ENCODE peak calls at places on chromosomes 7 and 10, in eight cellular contexts. B is activated CD4-positive, alpha-beta T cell treated with anti-CD3 and anti-CD28 coated beads for 36 hours; H is ELR; Y is SK-MEL-5; M is frontal cortex; T is Right ventricle myocardium inferior; E is stomach; K is NCI-H187 treated with DMSO at 0.1 percent for 48 hours. G is an unnamed sample.

GRCh38 chr7:20035279-20035875 is 181.8 kb downstream of the MACC1 start:
- DNase-seq in K (no peak), H (no peak), T (no peak), B (no peak), Y (no peak), E (no peak), M (no peak), G (no peak)

GRCh38 chr10:72659694-72660093 is 32.2 kb upstream of the MCU start:
- DNase-seq in E (no peak), K (no peak), H (peak; percentile 52), T (no peak), B (no peak), M (no peak), Y (no peak), G (no peak)

GRCh38 chr10:33688506-33688905 is 354.0 kb upstream of the NRP1 start:
- DNase-seq in M (no peak), E (no peak), H (no peak), K (no peak), T (no peak), Y (no peak), B (no peak), G (no peak)

GRCh38 chr7:30988346-30989005 is 24.7 kb downstream of the GHRHR start:
- DNase-seq in B (no peak), K (no peak), T (peak; percentile 76), M (peak; percentile 65), H (no peak), E (peak; percentile 30), Y (no peak), G (no peak)

GRCh38 chr7:11009631-11010030 is 36.0 kb downstream of the PHF14 start:
- DNase-seq in K (no peak), E (no peak), M (no peak), B (no peak), H (no peak), Y (no peak), T (no peak), G (no peak)

GRCh38 chr10:74822101-74822500 is 4.3 kb upstream of the KAT6B start:
- DNase-seq in T (no peak), K (no peak), E (peak; percentile 49), H (no peak), Y (no peak), M (no peak), B (no peak), G (no peak)

GRCh38 chr7:1720325-1720724 is 50.2 kb downstream of the ELFN1 start:
- DNase-seq in Y (no peak), B (no peak), K (no peak), H (no peak), M (no peak), E (no peak), T (no peak), G (no peak)

GRCh38 chr7:41033526-41033925 is 669.4 kb downstream of the INHBA start:
- DNase-seq in E (no peak), K (no peak), B (no peak), Y (no peak), H (peak; percentile 70), T (no peak), M (no peak), G (no peak)

GRCh38 chr10:21230219-21230618 is 295.3 kb downstream of the SKIDA1 start:
- DNase-seq in Y (no peak), K (no peak), H (no peak), T (no peak), M (no peak), B (no peak), E (no peak), G (no peak)

GRCh38 chr7:91348686-91349085 is 84.5 kb downstream of the FZD1 start:
- DNase-seq in T (no peak), Y (no peak), M (no peak), E (no peak), K (no peak), B (no peak), H (peak; percentile 8), G (peak; percentile 15)

GRCh38 chr7:40211291-40212003 is 76.6 kb downstream of the SUGCT start:
- DNase-seq in K (no peak), H (no peak), E (no peak), T (no peak), Y (no peak), M (no peak), B (no peak), G (no peak)

GRCh38 chr10:69710008-69710905 is 80.2 kb downstream of the FAM241B start:
- DNase-seq in Y (no peak), H (no peak), M (no peak), E (no peak), T (no peak), B (no peak), K (no peak), G (no peak)

GRCh38 chr10:86500846-86501245 is 20.7 kb downstream of the WAPL start:
- DNase-seq in E (no peak), T (no peak), K (no peak), B (no peak), M (no peak), H (peak; percentile 55), Y (no peak), G (no peak)

GRCh38 chr10:49037187-49037586 is 78.1 kb downstream of the VSTM4 start:
- DNase-seq in M (no peak), K (no peak), B (no peak), T (no peak), Y (no peak), E (no peak), H (peak; percentile 47), G (peak; percentile 17)

GRCh38 chr10:114337510-114338462 is 66.5 kb downstream of the AFAP1L2 start:
- DNase-seq in B (peak; percentile 34), Y (no peak), H (no peak), M (no peak), E (no peak), K (no peak), T (no peak), G (no peak)

GRCh38 chr7:97818066-97818663 is 54.0 kb downstream of the ASNS start:
- DNase-seq in T (no peak), K (no peak), H (no peak), M (no peak), E (no peak), B (no peak), Y (no peak), G (no peak)

GRCh38 chr7:26066736-26067135 is 85.3 kb upstream of the NFE2L3 start:
- DNase-seq in Y (no peak), M (no peak), T (no peak), K (no peak), E (no peak), B (no peak), H (no peak), G (no peak)

GRCh38 chr7:101501351-101501750 is 127.7 kb downstream of the MYL10 start:
- DNase-seq in E (no peak), M (no peak), T (no peak), K (no peak), H (no peak), Y (no peak), B (no peak), G (no peak)

GRCh38 chr7:70489808-70490207 is 642.1 kb upstream of the GALNT17 start:
- DNase-seq in B (no peak), Y (no peak), K (no peak), M (no peak), T (no peak), H (no peak), E (no peak), G (no peak)

GRCh38 chr10:101069441-101069840 is 7.7 kb downstream of the KAZALD1 start:
- DNase-seq in E (no peak), T (no peak), K (no peak), Y (no peak), M (no peak), H (no peak), B (no peak), G (no peak)

GRCh38 chr7:151381333-151382078 is 28.3 kb downstream of the WDR86 start:
- DNase-seq in H (no peak), M (peak; percentile 73), Y (no peak), T (no peak), E (peak; percentile 32), K (no peak), B (peak; percentile 49), G (no peak)

GRCh38 chr7:43531700-43532099 is 51.2 kb upstream of the STK17A start:
- DNase-seq in K (no peak), Y (no peak), M (no peak), H (no peak), E (no peak), B (no peak), T (peak; percentile 72), G (no peak)

GRCh38 chr10:25875555-25876165 is 58.4 kb upstream of the MYO3A start:
- DNase-seq in Y (peak; percentile 75), M (peak; percentile 43), E (peak; percentile 82), B (peak; percentile 84), H (peak; percentile 64), K (peak; percentile 29), T (peak; percentile 69), G (peak; percentile 13)

GRCh38 chr10:52642208-52642607 is 130.4 kb downstream of the MBL2 start:
- DNase-seq in Y (no peak), T (no peak), B (no peak), K (no peak), E (no peak), M (no peak), H (no peak), G (no peak)

GRCh38 chr10:74991435-74991834 is 120.0 kb upstream of the SAMD8 start:
- DNase-seq in K (no peak), E (no peak), Y (peak; percentile 81), B (no peak), H (peak; percentile 78), T (no peak), M (no peak), G (peak; percentile 35)

GRCh38 chr10:8305871-8306652 is 251.6 kb downstream of the GATA3 start:
- DNase-seq in K (no peak), E (no peak), Y (no peak), M (no peak), B (no peak), H (no peak), T (no peak), G (no peak)

GRCh38 chr10:131695814-131696165 is 205.0 kb upstream of the PPP2R2D start:
- DNase-seq in H (no peak), B (no peak), T (peak; percentile 50), Y (no peak), K (no peak), M (no peak), E (no peak), G (no peak)

GRCh38 chr7:3955751-3956696 is 655.0 kb downstream of the SDK1 start:
- DNase-seq in T (no peak), E (no peak), B (peak; percentile 34), M (no peak), K (no peak), H (peak; percentile 34), Y (no peak), G (no peak)

GRCh38 chr7:68542831-68543230 is 1055.4 kb upstream of the AUTS2 start:
- DNase-seq in M (no peak), E (no peak), T (no peak), H (no peak), Y (no peak), K (no peak), B (no peak), G (no peak)

GRCh38 chr7:2760098-2760889 is 72.3 kb downstream of the AMZ1 start:
- DNase-seq in E (peak; percentile 78), M (peak; percentile 42), B (peak; percentile 41), T (peak; percentile 74), Y (peak; percentile 58), H (peak; percentile 74), K (peak; percentile 36), G (peak; percentile 30)

GRCh38 chr7:22920664-22921063 is 93.3 kb downstream of the HYCC1 start:
- DNase-seq in B (no peak), E (no peak), Y (no peak), K (no peak), H (no peak), M (no peak), T (no peak), G (no peak)

GRCh38 chr10:82378146-82378545 is 503.2 kb downstream of the NRG3 start:
- DNase-seq in Y (peak; percentile 57), B (no peak), M (peak; percentile 27), T (no peak), H (no peak), E (peak; percentile 30), K (no peak), G (peak; percentile 28)

GRCh38 chr7:84949501-84949900 is 237.4 kb downstream of the SEMA3D start:
- DNase-seq in K (no peak), B (no peak), Y (no peak), T (no peak), M (no peak), H (no peak), E (no peak), G (no peak)

G was measured in COLO829.